ENCODE peak calls at places on chromosomes 4 and X, in nine cellular contexts. S is foreskin fibroblast, K is AG04449, J is Peyer's patch, C is fibroblast of the aortic adventitia, F is pancreas, Y is lower lobe of right lung, N is HAP-1, Q is GM06990. E is an unnamed sample.

GRCh38 chrX:125894947-125895346 is 271.1 kb downstream of the DCAF12L2 start:
- DNase-seq in Y (no peak), S (no peak), Q (no peak), C (no peak), K (no peak), N (no peak), J (no peak), F (no peak), E (no peak)

GRCh38 chr4:155705664-155706063 is 39.0 kb downstream of the GUCY1A1 start:
- DNase-seq in S (peak; percentile 35), J (no peak), N (no peak), Q (no peak), Y (no peak), K (no peak), C (peak; percentile 2), F (no peak), E (no peak)

GRCh38 chr4:10100734-10101216 is 15.8 kb downstream of the WDR1 start:
- DNase-seq in F (no peak), N (no peak), K (no peak), C (no peak), Q (no peak), Y (peak; percentile 79), J (peak; percentile 56), S (no peak), E (no peak)

GRCh38 chr4:87108142-87108546 is 112.3 kb downstream of the KLHL8 start:
- DNase-seq in C (peak; percentile 85), F (no peak), Y (no peak), J (no peak), N (no peak), Q (no peak), K (no peak), S (peak; percentile 93), E (peak; percentile 63)

GRCh38 chr4:92304636-92305035 is 870 bp downstream of the GRID2 start:
- DNase-seq in F (no peak), Y (no peak), Q (no peak), K (no peak), N (no peak), C (no peak), S (peak; percentile 7), J (no peak), E (no peak)

GRCh38 chr4:15451866-15452765 is 17.6 kb upstream of the CC2D2A start:
- DNase-seq in Q (no peak), K (peak; percentile 92), S (peak; percentile 91), Y (no peak), J (no peak), N (no peak), C (peak; percentile 96), F (no peak), E (peak; percentile 68)

GRCh38 chrX:115689931-115690330 is 129.0 kb downstream of the PLS3 start:
- DNase-seq in J (no peak), N (peak; percentile 47), F (no peak), S (peak; percentile 33), Q (no peak), Y (no peak), K (no peak), C (peak; percentile 67), E (no peak)

GRCh38 chr4:84529169-84529751 is 30.2 kb upstream of the NKX6-1 start:
- DNase-seq in Q (no peak), N (peak; percentile 59), K (no peak), J (no peak), Y (no peak), F (no peak), C (peak; percentile 44), S (peak; percentile 45), E (peak; percentile 1)

GRCh38 chrX:97039363-97040029 is 155.8 kb downstream of the RPA4 start:
- DNase-seq in Y (no peak), N (no peak), Q (peak; percentile 38), F (no peak), K (no peak), C (peak; percentile 67), S (peak; percentile 2), J (no peak), E (no peak)

GRCh38 chr4:125828316-125828715 is 513.6 kb downstream of the FAT4 start:
- DNase-seq in Y (no peak), K (no peak), C (no peak), N (no peak), J (no peak), Q (no peak), S (no peak), F (no peak), E (no peak)

GRCh38 chr4:96354036-96354712 is 514.3 kb downstream of the PDHA2 start:
- DNase-seq in S (no peak), Y (no peak), J (no peak), C (no peak), F (no peak), Q (no peak), N (no peak), K (no peak), E (no peak)

GRCh38 chr4:1241936-1242505 is 6.9 kb downstream of the CTBP1 start:
- DNase-seq in N (no peak), C (no peak), S (no peak), K (no peak), Q (no peak), F (peak; percentile 63), Y (no peak), J (no peak), E (no peak)

GRCh38 chr4:13994016-13994415 is 366.5 kb upstream of the BOD1L1 start:
- DNase-seq in Q (no peak), K (no peak), N (no peak), S (no peak), C (no peak), J (no peak), Y (no peak), F (no peak), E (no peak)

GRCh38 chrX:97984641-97985040 is 1100.9 kb downstream of the RPA4 start:
- DNase-seq in J (no peak), S (no peak), F (no peak), K (no peak), Y (no peak), Q (no peak), C (no peak), N (peak; percentile 46), E (no peak)

DNA sequence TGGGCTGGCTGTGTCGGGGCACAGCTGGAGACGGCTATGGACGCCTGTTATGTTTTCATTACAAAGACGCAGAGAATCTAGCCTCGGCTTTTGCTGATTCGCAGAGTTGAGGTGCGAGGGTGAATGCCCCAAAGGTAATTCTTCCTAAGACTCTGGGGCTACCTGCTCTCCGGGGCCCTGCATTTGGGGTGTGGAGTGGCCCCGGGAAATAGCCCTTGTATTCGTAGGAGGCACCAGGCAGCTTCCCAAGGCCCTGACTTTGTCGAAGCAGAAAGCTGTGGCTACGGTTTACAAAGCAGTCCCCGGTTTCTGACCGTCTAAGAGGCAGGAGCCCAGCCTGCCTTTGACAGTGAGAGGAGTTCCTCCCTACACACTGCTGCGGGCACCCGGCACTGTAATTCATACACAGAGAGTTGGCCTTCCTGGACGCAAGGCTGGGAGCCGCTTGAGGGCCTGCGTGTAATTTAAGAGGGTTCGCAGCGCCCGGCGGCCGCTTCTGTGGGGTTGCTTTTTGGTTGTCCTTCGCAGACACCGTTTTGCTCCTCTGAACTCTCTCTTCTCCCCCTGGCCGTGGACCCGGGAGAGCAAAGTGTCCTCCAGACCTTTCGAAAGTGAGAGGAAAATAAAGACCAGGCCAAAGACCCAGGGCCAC is 1.9 kb downstream of the SHOX start:
- DNase-seq in C (no peak), N (no peak), Y (no peak), F (no peak), S (peak; percentile 55), J (no peak), Q (no peak), K (no peak), E (no peak)
- H3K4me3 ChIP-seq in C (no peak overlapping the region), N (no peak overlapping the region), Y (no peak overlapping the region), F (no peak overlapping the region), S (peak overlapping the region; percentile 52), J (no peak overlapping the region), Q (no peak overlapping the region), K (no peak overlapping the region), E (peak overlapping the region; percentile 59)

DNA sequence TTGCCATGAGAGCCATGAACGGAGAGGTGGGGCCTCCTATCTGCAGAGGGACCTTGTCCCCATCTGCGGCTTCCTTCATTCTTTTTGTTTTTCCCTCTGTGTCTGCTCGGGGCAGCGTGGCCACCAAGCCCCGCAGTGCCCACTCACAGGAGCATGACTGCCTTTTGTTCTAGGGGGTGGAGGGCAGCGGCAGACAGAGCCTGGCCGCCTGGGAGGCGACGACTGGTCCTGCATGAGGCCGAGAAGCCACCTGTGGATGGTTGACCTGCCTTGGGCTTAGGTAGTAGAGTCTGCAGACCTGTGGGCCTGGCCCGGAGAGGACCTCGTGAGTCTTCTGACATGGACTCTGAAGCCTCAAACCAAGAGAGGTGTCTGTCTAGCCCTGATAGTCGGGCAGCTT is 1.4 kb downstream of the RBM3 start:
- DNase-seq in F (no peak), S (no peak), J (no peak), Y (no peak), C (no peak), N (no peak), K (no peak), Q (no peak), E (no peak)
- H3K4me3 ChIP-seq in F (peak overlapping the region; percentile 52), S (peak overlapping the region; percentile 90), J (peak overlapping the region; percentile 62), Y (peak overlapping the region; percentile 69), C (peak overlapping the region; percentile 89), N (peak overlapping the region; percentile 95), K (peak overlapping the region; percentile 63), Q (peak overlapping the region; percentile 74), E (peak overlapping the region; percentile 91)

GRCh38 chrX:49101629-49101984 is 21.9 kb upstream of the WDR45 start:
- DNase-seq in Y (no peak), C (no peak), K (no peak), F (peak; percentile 55), S (no peak), Q (no peak), J (no peak), N (no peak), E (no peak)
- H3K4me3 ChIP-seq in Y (peak overlapping the region; percentile 63), C (peak overlapping the region; percentile 62), K (peak overlapping the region; percentile 58), F (peak overlapping the region; percentile 57), S (peak overlapping the region; percentile 62), Q (peak overlapping the region; percentile 61), J (peak overlapping the region; percentile 47), N (peak overlapping the region; percentile 82), E (peak overlapping the region; percentile 61)

GRCh38 chrX:374566-374965 is 12.1 kb downstream of the PPP2R3B start:
- DNase-seq in Y (no peak), J (no peak), K (no peak), F (no peak), C (no peak), S (peak; percentile 41), Q (no peak), N (no peak), E (no peak)
- H3K4me3 ChIP-seq in Y (peak overlapping the region; percentile 47), J (no peak overlapping the region), K (peak overlapping the region; percentile 58), F (no peak overlapping the region), C (peak overlapping the region; percentile 13), S (peak overlapping the region; percentile 46), Q (no peak overlapping the region), N (no peak overlapping the region), E (peak overlapping the region; percentile 60)

GRCh38 chr4:4385729-4386295 is 1.1 kb upstream of the NSG1 start:
- DNase-seq in C (no peak), F (peak; percentile 49), Y (no peak), Q (no peak), K (no peak), S (no peak), J (no peak), N (no peak), E (no peak)
- H3K4me3 ChIP-seq in C (no peak overlapping the region), F (peak overlapping the region; percentile 43), Y (peak overlapping the region; percentile 48), Q (peak overlapping the region; percentile 63), K (no peak overlapping the region), S (no peak overlapping the region), J (peak overlapping the region; percentile 42), N (peak overlapping the region; percentile 48), E (no peak overlapping the region)

DNA sequence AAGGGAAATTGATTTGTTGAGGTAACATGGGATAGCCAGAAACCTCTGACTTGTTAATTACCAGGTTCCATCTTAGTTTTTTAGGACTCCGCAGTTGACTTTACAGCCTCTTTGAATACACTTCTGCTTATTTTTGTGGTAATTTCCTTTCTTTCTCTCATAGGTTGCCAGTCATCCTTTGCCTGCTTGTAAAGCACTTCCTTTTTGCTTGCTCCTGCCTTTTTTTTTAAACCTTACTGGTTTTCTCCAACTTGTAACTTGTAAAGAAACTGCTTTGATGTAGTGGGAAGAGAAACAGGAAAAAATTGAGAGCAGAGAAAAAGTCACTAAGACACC is 2.6 kb downstream of the PGK1 start:
- DNase-seq in S (no peak), J (no peak), C (no peak), F (no peak), Q (no peak), K (no peak), Y (no peak), N (no peak), E (no peak)
- H3K4me3 ChIP-seq in S (no peak overlapping the region), J (peak overlapping the region; percentile 20), C (peak overlapping the region; percentile 28), F (peak overlapping the region; percentile 64), Q (peak overlapping the region; percentile 85), K (peak overlapping the region; percentile 76), Y (peak overlapping the region; percentile 72), N (peak overlapping the region; percentile 93), E (peak overlapping the region; percentile 91)

E was measured in HFF-Myc.